ENCODE peak calls at places on chromosomes 5 and 9, in eight cellular contexts. T, P, G, I, O, W, Y and L are unnamed samples.

GRCh38 chr9:36748322-36748899 is 175.7 kb downstream of the MELK start:
- DNase-seq in T (peak), P (peak), G (no peak), I (no peak), O (peak), W (peak), Y (no peak), L (no peak)

GRCh38 chr9:63816742-63817621 is 1468.0 kb downstream of the FOXD4L5 start:
- DNase-seq in T (peak), P (peak), G (no peak), I (peak), O (peak), W (peak), Y (peak), L (peak)

GRCh38 chr5:140239939-140240700 is 62.8 kb downstream of the PFDN1 start:
- DNase-seq in T (peak), P (peak), G (no peak), I (no peak), O (peak), W (peak), Y (no peak), L (no peak)

GRCh38 chr9:132411091-132411508 is 1.1 kb downstream of the CFAP77 start:
- DNase-seq in T (peak), P (peak), G (peak), I (no peak), O (peak), W (peak), Y (no peak), L (no peak)

GRCh38 chr5:74167206-74167929 is 473.2 kb downstream of the ENC1 start:
- DNase-seq in T (peak), P (peak), G (no peak), I (no peak), O (no peak), W (no peak), Y (peak), L (peak)

GRCh38 chr5:173907686-173908371 is 19.7 kb downstream of the CPEB4 start:
- DNase-seq in T (peak), P (peak), G (no peak), I (no peak), O (no peak), W (no peak), Y (no peak), L (no peak)

GRCh38 chr5:115616892-115617291 is 8.9 kb downstream of the TMED7 start:
- DNase-seq in T (no peak), P (no peak), G (no peak), I (no peak), O (no peak), W (no peak), Y (no peak), L (no peak)

GRCh38 chr9:76650692-76651091 is 113.5 kb upstream of the PCA3 start:
- DNase-seq in T (no peak), P (no peak), G (no peak), I (no peak), O (no peak), W (no peak), Y (no peak), L (no peak)

GRCh38 chr5:173329370-173330150 is 1.3 kb upstream of the STC2 start:
- DNase-seq in T (no peak), P (no peak), G (peak), I (no peak), O (no peak), W (no peak), Y (no peak), L (no peak)

GRCh38 chr5:149133795-149134777 is 7.2 kb upstream of the ABLIM3 start:
- DNase-seq in T (peak), P (peak), G (peak), I (peak), O (no peak), W (no peak), Y (no peak), L (peak)

GRCh38 chr9:34986541-34987047 is 3.0 kb upstream of the DNAJB5 start:
- DNase-seq in T (no peak), P (peak), G (no peak), I (no peak), O (no peak), W (peak), Y (no peak), L (no peak)

GRCh38 chr9:8961186-8961666 is 1161.6 kb upstream of the DMAC1 start:
- DNase-seq in T (no peak), P (no peak), G (no peak), I (no peak), O (peak), W (no peak), Y (no peak), L (no peak)

GRCh38 chr9:89387970-89388867 is 69.9 kb downstream of the SECISBP2 start:
- DNase-seq in T (peak), P (no peak), G (no peak), I (no peak), O (peak), W (no peak), Y (peak), L (no peak)

GRCh38 chr5:139812323-139812722 is 16.7 kb downstream of the PSD2 start:
- DNase-seq in T (no peak), P (no peak), G (no peak), I (no peak), O (no peak), W (no peak), Y (no peak), L (no peak)

GRCh38 chr9:85978496-85978895 is 37.5 kb downstream of the NAA35 start:
- DNase-seq in T (peak), P (no peak), G (no peak), I (no peak), O (no peak), W (no peak), Y (peak), L (no peak)

GRCh38 chr5:7396169-7397004 is 449 bp downstream of the ADCY2 start:
- DNase-seq in T (no peak), P (peak), G (no peak), I (no peak), O (peak), W (no peak), Y (no peak), L (no peak)

GRCh38 chr5:79318935-79319614 is 83.1 kb downstream of the JMY start:
- DNase-seq in T (peak), P (peak), G (peak), I (no peak), O (no peak), W (no peak), Y (peak), L (peak)

GRCh38 chr5:107228237-107228636 is 442.5 kb downstream of the EFNA5 start:
- DNase-seq in T (no peak), P (no peak), G (no peak), I (no peak), O (no peak), W (no peak), Y (no peak), L (no peak)

GRCh38 chr5:171850354-171850947 is 64.8 kb downstream of the SMIM23 start:
- DNase-seq in T (peak), P (no peak), G (peak), I (no peak), O (no peak), W (peak), Y (no peak), L (no peak)

GRCh38 chr5:56711191-56711590 is 104.2 kb upstream of the MAP3K1 start:
- DNase-seq in T (peak), P (peak), G (no peak), I (no peak), O (no peak), W (no peak), Y (no peak), L (peak)

GRCh38 chr5:80186634-80187033 is 69.2 kb downstream of the SERINC5 start:
- DNase-seq in T (peak), P (no peak), G (no peak), I (no peak), O (peak), W (peak), Y (no peak), L (no peak)

GRCh38 chr9:120152295-120152694 is 427.7 kb downstream of the CDK5RAP2 start:
- DNase-seq in T (no peak), P (peak), G (no peak), I (no peak), O (no peak), W (no peak), Y (no peak), L (no peak)

GRCh38 chr9:34459356-34459755 is 751 bp downstream of the DNAI1 start:
- DNase-seq in T (no peak), P (no peak), G (no peak), I (no peak), O (no peak), W (no peak), Y (no peak), L (no peak)

GRCh38 chr9:124214116-124214515 is 43.6 kb upstream of the NEK6 start:
- DNase-seq in T (no peak), P (no peak), G (no peak), I (no peak), O (no peak), W (peak), Y (no peak), L (no peak)

GRCh38 chr5:84385705-84386104 is 1.0 kb upstream of the EDIL3 start:
- DNase-seq in T (no peak), P (no peak), G (no peak), I (no peak), O (no peak), W (no peak), Y (no peak), L (no peak)

GRCh38 chr9:137025120-137025966 is 2.7 kb downstream of the ABCA2 start:
- DNase-seq in T (no peak), P (no peak), G (no peak), I (no peak), O (no peak), W (peak), Y (no peak), L (no peak)

GRCh38 chr5:76083555-76084495 is 642 bp downstream of the SV2C start:
- DNase-seq in T (peak), P (no peak), G (no peak), I (no peak), O (no peak), W (no peak), Y (no peak), L (no peak)

GRCh38 chr9:72356019-72356653 is 8.9 kb downstream of the ZFAND5 start:
- DNase-seq in T (peak), P (no peak), G (no peak), I (no peak), O (no peak), W (no peak), Y (no peak), L (peak)

GRCh38 chr9:119768266-119768665 is 399.0 kb upstream of the BRINP1 start:
- DNase-seq in T (no peak), P (no peak), G (no peak), I (no peak), O (no peak), W (no peak), Y (no peak), L (no peak)

GRCh38 chr9:37405764-37406380 is 16.6 kb upstream of the GRHPR start:
- DNase-seq in T (peak), P (no peak), G (no peak), I (no peak), O (no peak), W (no peak), Y (no peak), L (no peak)

GRCh38 chr9:36992501-36993316 is 41.4 kb downstream of the PAX5 start:
- DNase-seq in T (no peak), P (no peak), G (no peak), I (no peak), O (no peak), W (peak), Y (no peak), L (no peak)

DNA sequence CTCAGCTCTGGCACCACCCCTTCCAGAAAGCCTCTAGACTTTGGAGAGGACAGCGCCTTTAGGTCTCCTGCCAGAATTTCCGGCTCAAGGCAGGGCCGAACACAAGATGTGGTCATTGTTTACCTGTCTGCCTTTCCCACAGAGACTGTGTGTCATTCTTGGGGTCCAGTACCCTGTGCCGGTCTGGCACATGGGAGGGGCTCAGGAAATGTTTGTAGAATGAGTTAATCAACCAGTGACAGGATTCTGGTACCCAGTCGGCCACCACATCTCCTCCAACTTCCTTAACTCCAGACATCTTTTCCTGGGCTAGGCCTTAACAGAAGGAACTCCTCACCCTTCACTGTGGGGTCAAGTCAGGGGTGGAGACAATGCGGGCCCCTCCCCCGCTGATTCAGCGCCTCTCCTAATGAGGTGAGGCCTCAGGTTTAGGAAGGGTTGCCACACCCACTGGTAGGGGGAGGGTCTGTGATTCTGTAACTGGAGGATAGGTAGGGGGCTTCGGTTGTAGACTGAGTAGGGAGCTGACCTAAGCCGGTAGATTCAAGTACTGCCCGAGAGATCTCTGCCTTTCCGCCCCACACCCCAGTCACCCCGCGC is 29.3 kb downstream of the PCDH1 start:
- DNase-seq in T (peak), P (peak), G (no peak), I (no peak), O (peak), W (peak), Y (no peak), L (no peak)
- H3K4me3 ChIP-seq in T (peak), P (peak), G (peak), I (peak), O (peak), W (peak), Y (peak), L (peak)

DNA sequence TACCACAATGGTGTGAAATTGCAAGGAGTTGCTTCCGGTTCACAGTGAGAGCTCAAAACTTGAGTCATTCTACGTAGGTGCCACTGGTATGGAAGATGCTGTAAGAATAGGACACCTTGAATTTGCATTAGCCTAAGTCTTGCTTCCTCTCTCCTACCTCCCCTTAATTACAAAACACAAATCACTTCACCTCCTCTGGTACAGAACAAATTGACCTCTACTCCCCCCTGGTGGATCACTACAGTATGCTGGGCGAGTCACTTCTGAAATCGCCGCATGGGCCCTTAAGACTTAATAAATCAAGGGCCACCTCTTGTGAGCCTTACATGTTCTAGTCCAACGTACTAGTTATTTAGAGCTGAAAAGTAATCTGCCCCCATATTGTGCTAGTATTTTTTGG is 145.3 kb upstream of the SMARCA2 start:
- DNase-seq in T (peak), P (no peak), G (peak), I (no peak), O (no peak), W (peak), Y (no peak), L (no peak)
- TF ChIP-seq CTCF in T (peak), P (peak), G (peak), I (peak), O (no peak), W (peak), Y (peak), L (peak)

DNA sequence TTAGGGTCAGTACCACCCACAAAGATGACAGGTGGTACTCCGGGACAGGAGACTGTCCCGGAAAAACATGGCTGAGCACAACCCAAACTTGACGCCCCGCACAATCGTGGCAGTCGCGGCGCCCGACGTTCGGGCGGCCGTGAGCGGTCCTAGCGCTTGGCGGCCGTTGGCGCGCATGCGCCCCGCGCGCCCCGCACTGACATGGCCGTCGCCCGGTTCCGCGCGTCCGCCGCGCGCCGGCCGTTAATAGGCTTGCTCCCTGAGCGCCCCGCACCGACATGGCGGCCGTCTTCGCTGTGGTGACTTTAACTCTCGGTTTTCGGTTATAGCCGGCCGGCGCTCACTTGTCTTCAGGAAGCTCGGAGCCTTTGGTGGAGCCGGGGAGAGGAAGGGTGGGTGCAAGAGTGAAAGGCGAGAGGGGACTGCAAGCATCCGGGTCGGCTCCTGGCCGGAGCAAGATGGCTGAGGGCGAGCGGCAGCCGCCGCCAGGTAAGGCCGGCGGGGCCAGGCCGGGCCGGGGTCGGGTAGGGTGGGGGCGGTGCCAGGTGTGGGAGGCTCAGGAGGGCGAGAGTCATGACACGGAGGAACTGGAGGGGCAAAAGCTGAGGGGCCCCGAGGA is at the start of gene PTPA:
- DNase-seq in T (peak), P (peak), G (peak), I (peak), O (peak), W (peak), Y (peak), L (peak)
- H3K4me3 ChIP-seq in T (peak), P (peak), G (peak), I (peak), O (peak), W (peak), Y (peak), L (peak)

GRCh38 chr5:136805466-136805865 is 440.1 kb upstream of the TRPC7 start:
- DNase-seq in T (no peak), P (no peak), G (no peak), I (no peak), O (no peak), W (no peak), Y (no peak), L (no peak)
- TF ChIP-seq CTCF in T (peak), P (peak), G (no peak), I (no peak), O (no peak), W (peak), Y (peak), L (no peak)

DNA sequence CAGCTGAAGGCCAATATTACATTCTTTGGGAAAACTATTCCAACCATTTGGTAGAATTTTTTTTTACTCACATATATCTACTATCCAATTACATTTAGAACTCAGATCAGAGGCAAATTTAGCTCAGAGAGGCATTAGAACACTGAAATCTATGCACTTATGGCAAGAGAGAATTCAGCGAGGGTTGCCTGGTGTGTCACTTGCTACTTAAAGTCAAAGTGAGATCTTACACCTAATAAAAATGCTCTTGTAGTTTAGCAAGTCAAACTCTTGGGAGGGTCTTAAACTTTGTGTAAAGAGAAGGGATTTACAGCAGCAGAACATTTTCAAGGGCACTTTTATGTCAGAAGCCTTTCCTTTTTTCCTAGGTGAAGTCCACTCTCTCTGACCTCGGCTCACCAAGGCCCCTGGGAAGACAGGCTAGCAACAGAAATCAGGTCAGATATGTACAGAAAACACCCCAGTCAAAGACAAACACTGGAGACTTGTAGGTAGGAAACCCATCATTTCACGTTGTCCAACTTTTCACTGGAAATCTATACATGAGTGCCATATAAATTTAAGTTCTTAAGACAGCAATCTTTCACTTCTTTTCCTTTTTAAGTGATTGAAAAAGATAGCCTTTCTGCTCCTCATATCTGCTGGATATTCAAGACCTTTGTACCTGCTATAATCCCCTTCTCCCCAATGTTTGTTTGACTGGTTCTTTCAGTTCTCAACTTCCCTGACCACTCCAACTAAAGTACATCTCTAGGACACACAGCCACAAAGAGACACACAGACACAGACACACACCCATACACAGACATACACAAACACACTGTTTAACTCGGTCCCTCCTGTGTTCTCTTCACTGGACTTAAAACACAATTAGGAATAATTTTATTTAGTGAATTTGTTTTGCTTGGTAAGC is 635.8 kb downstream of the PDE4D start:
- DNase-seq in T (no peak), P (no peak), G (no peak), I (no peak), O (no peak), W (no peak), Y (no peak), L (no peak)
- H3K4me3 ChIP-seq in T (no peak), P (no peak), G (no peak), I (no peak), O (no peak), W (no peak), Y (no peak), L (no peak)

GRCh38 chr5:123120197-123120596 is 31.2 kb downstream of the PRDM6 start:
- DNase-seq in T (peak), P (no peak), G (peak), I (no peak), O (no peak), W (no peak), Y (no peak), L (no peak)

GRCh38 chr5:123116757-123117156 is 27.7 kb downstream of the PRDM6 start:
- DNase-seq in T (no peak), P (no peak), G (no peak), I (no peak), O (no peak), W (no peak), Y (no peak), L (no peak)

GRCh38 chr5:123117989-123118388 is 28.9 kb downstream of the PRDM6 start:
- DNase-seq in T (no peak), P (no peak), G (no peak), I (no peak), O (no peak), W (no peak), Y (no peak), L (no peak)

GRCh38 chr5:123122273-123122672 is 33.2 kb downstream of the PRDM6 start:
- DNase-seq in T (no peak), P (no peak), G (no peak), I (no peak), O (no peak), W (no peak), Y (no peak), L (no peak)

GRCh38 chr5:123119334-123119986 is 30.4 kb downstream of the PRDM6 start:
- DNase-seq in T (peak), P (peak), G (peak), I (no peak), O (peak), W (peak), Y (no peak), L (no peak)
- TF ChIP-seq CTCF in T (no peak), P (no peak), G (peak), I (no peak), O (no peak), W (peak), Y (peak), L (no peak)

GRCh38 chr5:61408476-61409168 is 76.6 kb downstream of the ZSWIM6 start:
- DNase-seq in T (peak), P (peak), G (peak), I (peak), O (peak), W (peak), Y (peak), L (peak)
- H3K4me3 ChIP-seq in T (peak), P (peak), G (peak), I (peak), O (peak), W (peak), Y (peak), L (no peak)

GRCh38 chr5:43065384-43066230 is 25.5 kb upstream of the ANXA2R start:
- DNase-seq in T (peak), P (peak), G (no peak), I (peak), O (peak), W (peak), Y (no peak), L (no peak)
- TF ChIP-seq CTCF in T (no peak), P (no peak), G (no peak), I (no peak), O (no peak), W (no peak), Y (no peak), L (no peak)